ENCODE peak calls at places on chromosomes 6 and 20, in four cellular contexts. One of them, this sample, is unnamed.

GRCh38 chr6:40674170-40674569 is 87.0 kb upstream of the LRFN2 start:
- DNase-seq in GM12878: no peak
- DNase-seq in K562: no peak
- DNase-seq in HepG2: no peak
- DNase-seq in this sample: no peak

GRCh38 chr6:152094992-152095592 is 287.6 kb downstream of the ESR1 start:
- DNase-seq in K562: peak
- DNase-seq in GM12878: no peak
- DNase-seq in HepG2: peak
- DNase-seq in this sample: peak

GRCh38 chr20:47336013-47336754 is 20.3 kb downstream of the ZMYND8 start:
- DNase-seq in HepG2: no peak
- DNase-seq in GM12878: no peak
- DNase-seq in K562: no peak
- DNase-seq in this sample: no peak

GRCh38 chr6:52994789-52995078 is 350 bp downstream of the GSTA4 start:
- DNase-seq in GM12878: no peak
- DNase-seq in HepG2: no peak
- DNase-seq in K562: peak
- DNase-seq in this sample: peak

GRCh38 chr6:161922631-161923119 is 648.8 kb upstream of the AGPAT4 start:
- DNase-seq in GM12878: no peak
- DNase-seq in K562: peak
- DNase-seq in HepG2: peak
- DNase-seq in this sample: peak

GRCh38 chr20:64106981-64107735 is at the start of gene NPBWR2:
- DNase-seq in K562: peak
- DNase-seq in GM12878: no peak
- DNase-seq in HepG2: no peak
- DNase-seq in this sample: no peak

GRCh38 chr20:37357481-37358365 is 11.8 kb downstream of the SRC start:
- DNase-seq in GM12878: no peak
- DNase-seq in HepG2: no peak
- DNase-seq in K562: no peak
- DNase-seq in this sample: no peak

GRCh38 chr6:167702241-167702827 is 124.4 kb upstream of the AFDN start:
- DNase-seq in HepG2: no peak
- DNase-seq in GM12878: no peak
- DNase-seq in K562: no peak
- DNase-seq in this sample: no peak

GRCh38 chr20:23029324-23029723 is 5.8 kb upstream of the SSTR4 start:
- DNase-seq in K562: no peak
- DNase-seq in HepG2: no peak
- DNase-seq in GM12878: no peak
- DNase-seq in this sample: no peak

GRCh38 chr6:170178561-170179477 is 112.1 kb downstream of the DLL1 start:
- DNase-seq in GM12878: no peak
- DNase-seq in HepG2: no peak
- DNase-seq in K562: no peak
- DNase-seq in this sample: no peak

GRCh38 chr6:143027058-143027457 is 33.6 kb upstream of the AIG1 start:
- DNase-seq in K562: no peak
- DNase-seq in HepG2: peak
- DNase-seq in GM12878: no peak
- DNase-seq in this sample: peak

GRCh38 chr6:141212296-141212695 is 920.4 kb upstream of the GJE1 start:
- DNase-seq in HepG2: no peak
- DNase-seq in GM12878: no peak
- DNase-seq in K562: no peak
- DNase-seq in this sample: no peak

GRCh38 chr6:54579011-54579410 is 267.6 kb upstream of the FAM83B start:
- DNase-seq in GM12878: no peak
- DNase-seq in K562: no peak
- DNase-seq in HepG2: no peak
- DNase-seq in this sample: no peak

GRCh38 chr6:35128496-35128895 is 12.6 kb downstream of the TCP11 start:
- DNase-seq in GM12878: no peak
- DNase-seq in K562: no peak
- DNase-seq in HepG2: no peak
- DNase-seq in this sample: no peak

GRCh38 chr6:1208876-1209275 is 103.0 kb upstream of the FOXQ1 start:
- DNase-seq in HepG2: no peak
- DNase-seq in K562: no peak
- DNase-seq in GM12878: no peak
- DNase-seq in this sample: no peak

GRCh38 chr6:34665019-34665418 is 31.5 kb downstream of the ILRUN start:
- DNase-seq in HepG2: no peak
- DNase-seq in GM12878: no peak
- DNase-seq in K562: no peak
- DNase-seq in this sample: no peak

GRCh38 chr20:32920066-32920465 is 61.3 kb downstream of the EFCAB8 start:
- DNase-seq in GM12878: no peak
- DNase-seq in HepG2: no peak
- DNase-seq in K562: no peak
- DNase-seq in this sample: no peak

GRCh38 chr20:38878798-38879197 is 47.4 kb upstream of the FAM83D start:
- DNase-seq in K562: peak
- DNase-seq in GM12878: no peak
- DNase-seq in HepG2: peak
- DNase-seq in this sample: peak

GRCh38 chr20:53642196-53643030 is 48.8 kb upstream of the ZNF217 start:
- DNase-seq in GM12878: no peak
- DNase-seq in HepG2: peak
- DNase-seq in K562: peak
- DNase-seq in this sample: peak

GRCh38 chr20:40538126-40538525 is 150.9 kb downstream of the MAFB start:
- DNase-seq in K562: no peak
- DNase-seq in GM12878: no peak
- DNase-seq in HepG2: no peak
- DNase-seq in this sample: no peak

GRCh38 chr6:122285292-122285913 is 114.0 kb upstream of the HSF2 start:
- DNase-seq in HepG2: no peak
- DNase-seq in GM12878: no peak
- DNase-seq in K562: no peak
- DNase-seq in this sample: no peak

GRCh38 chr6:56727097-56727845 is 84.6 kb upstream of the DST start:
- DNase-seq in HepG2: peak
- DNase-seq in K562: no peak
- DNase-seq in GM12878: no peak
- DNase-seq in this sample: no peak

GRCh38 chr20:17766226-17766625 is 66.5 kb downstream of the BANF2 start:
- DNase-seq in HepG2: no peak
- DNase-seq in K562: no peak
- DNase-seq in GM12878: no peak
- DNase-seq in this sample: no peak

GRCh38 chr6:30556964-30557682 is at the start of gene PRR3:
- DNase-seq in GM12878: peak
- DNase-seq in HepG2: peak
- DNase-seq in K562: peak
- DNase-seq in this sample: peak

DNA sequence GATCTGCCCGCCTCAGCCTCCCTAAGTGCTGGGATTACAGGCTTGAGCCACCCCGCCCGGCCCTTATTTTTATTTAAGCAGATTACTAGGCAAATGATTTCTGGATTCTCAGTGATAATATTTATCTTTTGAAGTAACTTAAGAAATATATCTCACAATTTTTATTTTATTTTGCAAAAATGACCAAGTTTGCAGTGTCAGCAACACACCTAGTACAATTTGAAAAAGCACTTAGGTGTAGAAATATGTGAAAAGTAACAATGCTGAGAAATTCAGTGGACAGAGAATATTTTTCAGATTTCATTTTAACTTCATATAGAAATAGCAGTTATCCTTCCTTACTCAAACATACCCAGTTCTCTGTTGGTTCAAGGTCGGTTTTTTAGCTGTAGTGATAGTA is 78.9 kb upstream of the XRN2 start:
- DNase-seq in K562: no peak
- DNase-seq in GM12878: no peak
- DNase-seq in HepG2: no peak
- DNase-seq in this sample: no peak
- TF ChIP-seq TARDBP in K562: no peak
- TF ChIP-seq TARDBP in GM12878: no peak
- TF ChIP-seq TARDBP in HepG2: no peak
- TF ChIP-seq TARDBP in this sample: no peak

GRCh38 chr20:49892260-49893216 is 22.8 kb downstream of the SPATA2 start:
- DNase-seq in K562: no peak
- DNase-seq in HepG2: no peak
- DNase-seq in GM12878: no peak
- DNase-seq in this sample: no peak

GRCh38 chr20:49894073-49894470 is 21.3 kb downstream of the SPATA2 start:
- DNase-seq in K562: no peak
- DNase-seq in GM12878: peak
- DNase-seq in HepG2: no peak
- DNase-seq in this sample: no peak

GRCh38 chr20:49891486-49891885 is 23.8 kb downstream of the SPATA2 start:
- DNase-seq in HepG2: no peak
- DNase-seq in GM12878: no peak
- DNase-seq in K562: no peak
- DNase-seq in this sample: no peak

GRCh38 chr20:49890651-49891361 is 24.5 kb downstream of the SPATA2 start:
- DNase-seq in K562: peak
- DNase-seq in GM12878: no peak
- DNase-seq in HepG2: no peak
- DNase-seq in this sample: no peak

DNA sequence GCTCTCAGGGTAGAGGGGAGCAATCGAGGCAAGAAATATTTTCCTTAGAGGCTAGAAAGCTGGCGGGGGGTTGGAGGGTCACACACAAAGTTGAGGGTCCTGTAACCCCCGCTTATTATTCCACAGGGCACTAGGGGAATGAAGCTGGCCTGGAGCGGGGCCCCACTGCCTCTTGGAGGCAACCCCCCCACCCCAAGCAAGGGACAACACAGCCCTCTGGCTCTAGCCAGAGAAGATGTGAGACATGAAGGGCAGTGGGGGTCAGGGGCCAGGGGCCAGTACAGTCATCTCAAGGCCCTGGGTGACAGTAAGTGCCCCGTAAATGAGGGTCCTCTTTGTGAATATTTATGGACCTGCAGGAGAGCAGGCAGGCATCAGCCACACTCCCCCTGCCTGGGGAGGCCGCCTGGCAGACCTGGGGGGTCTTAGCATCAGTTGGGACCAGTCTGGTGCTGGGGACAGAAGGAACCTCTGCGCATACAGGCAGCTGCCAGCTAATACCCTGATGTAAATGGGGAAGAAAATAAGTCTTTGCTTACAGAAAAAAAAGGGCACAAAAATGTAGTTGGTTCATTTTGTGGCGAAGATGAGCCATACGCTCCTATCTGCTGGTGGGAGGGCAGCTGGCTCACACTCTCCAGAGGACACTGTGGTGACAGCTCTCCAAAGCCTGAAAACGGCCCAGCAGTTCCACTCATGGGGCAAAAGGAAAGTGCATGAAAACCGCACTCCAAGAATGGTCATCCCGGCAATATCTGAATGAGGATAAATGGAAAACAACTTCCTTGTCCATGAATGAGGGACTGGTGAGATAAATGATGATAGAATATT is 21.9 kb downstream of the SPATA2 start:
- DNase-seq in GM12878: no peak
- DNase-seq in K562: no peak
- DNase-seq in HepG2: no peak
- DNase-seq in this sample: no peak
- TF ChIP-seq SP1 in GM12878: no peak
- TF ChIP-seq SP1 in K562: no peak
- TF ChIP-seq SP1 in HepG2: no peak
- TF ChIP-seq SP1 in this sample: no peak

GRCh38 chr6:166423051-166423745 is 40.5 kb upstream of the MPC1 start:
- DNase-seq in GM12878: no peak
- DNase-seq in K562: no peak
- DNase-seq in HepG2: no peak
- DNase-seq in this sample: no peak

GRCh38 chr6:166424431-166424830 is 41.7 kb upstream of the MPC1 start:
- DNase-seq in HepG2: no peak
- DNase-seq in K562: no peak
- DNase-seq in GM12878: no peak
- DNase-seq in this sample: no peak

GRCh38 chr6:166423781-166424180 is 41.0 kb upstream of the MPC1 start:
- DNase-seq in GM12878: no peak
- DNase-seq in HepG2: no peak
- DNase-seq in K562: no peak
- DNase-seq in this sample: no peak

GRCh38 chr6:166420351-166420750 is 37.6 kb upstream of the MPC1 start:
- DNase-seq in GM12878: no peak
- DNase-seq in K562: no peak
- DNase-seq in HepG2: peak
- DNase-seq in this sample: no peak

DNA sequence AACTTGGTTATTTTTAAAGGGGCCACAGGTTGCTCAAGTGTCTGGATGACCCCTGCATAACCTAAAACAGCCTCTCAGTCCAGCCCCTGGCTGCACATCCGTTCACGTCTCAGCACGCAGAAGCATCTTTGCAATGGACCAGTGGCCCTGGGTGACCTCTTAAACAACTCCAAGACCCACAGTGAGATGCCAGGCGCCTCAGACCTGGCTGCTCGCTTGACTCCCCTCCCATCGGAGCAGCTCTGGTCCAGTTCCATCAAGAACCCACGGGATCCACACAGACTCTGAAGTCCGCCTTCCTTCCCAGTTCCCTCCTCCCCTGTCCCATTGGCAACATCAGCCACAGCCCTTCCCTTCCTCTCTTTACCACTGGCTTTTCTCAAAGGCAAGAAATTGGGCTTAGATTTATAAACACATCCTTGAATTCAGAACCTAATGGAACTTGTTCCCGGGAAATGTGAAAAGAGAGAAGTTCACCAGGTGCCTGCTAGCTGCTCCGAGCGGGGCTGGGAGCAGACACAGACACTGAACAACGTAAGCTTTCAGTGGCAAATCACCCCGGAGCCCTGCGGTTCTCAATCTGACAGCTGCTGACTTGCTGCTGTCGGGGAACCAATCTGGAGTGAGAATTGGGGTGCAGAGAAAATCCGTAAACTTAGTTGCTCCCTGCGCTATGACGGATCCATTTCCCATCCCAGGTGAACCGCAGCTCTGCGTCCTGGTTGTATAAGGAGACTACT is 39.6 kb upstream of the MPC1 start:
- DNase-seq in K562: no peak
- DNase-seq in HepG2: no peak
- DNase-seq in GM12878: no peak
- DNase-seq in this sample: no peak
- TF ChIP-seq TARDBP in K562: no peak
- TF ChIP-seq TARDBP in HepG2: no peak
- TF ChIP-seq TARDBP in GM12878: no peak
- TF ChIP-seq TARDBP in this sample: no peak

GRCh38 chr6:3023663-3024483 is 24.2 kb downstream of the NQO2 start:
- DNase-seq in HepG2: no peak
- DNase-seq in GM12878: peak
- DNase-seq in K562: peak
- DNase-seq in this sample: peak

GRCh38 chr6:3026811-3027626 is 27.3 kb downstream of the NQO2 start:
- DNase-seq in K562: peak
- DNase-seq in HepG2: no peak
- DNase-seq in GM12878: peak
- DNase-seq in this sample: no peak

GRCh38 chr6:3019749-3020320 is 20.1 kb downstream of the NQO2 start:
- DNase-seq in K562: no peak
- DNase-seq in GM12878: no peak
- DNase-seq in HepG2: no peak
- DNase-seq in this sample: no peak

GRCh38 chr6:3019065-3019464 is 19.4 kb downstream of the NQO2 start:
- DNase-seq in GM12878: no peak
- DNase-seq in K562: no peak
- DNase-seq in HepG2: no peak
- DNase-seq in this sample: no peak

GRCh38 chr6:3022765-3023662 is 23.3 kb downstream of the NQO2 start:
- DNase-seq in K562: no peak
- DNase-seq in HepG2: no peak
- DNase-seq in GM12878: no peak
- DNase-seq in this sample: no peak
- TF ChIP-seq SP1 in K562: peak
- TF ChIP-seq SP1 in HepG2: no peak
- TF ChIP-seq SP1 in GM12878: no peak
- TF ChIP-seq SP1 in this sample: no peak